ENCODE peak calls at places on chromosomes 5 and 9, in ten cellular contexts. O, E, W, U, L, B, D, S, T and H are unnamed samples.

GRCh38 chr5:143554194-143554717 is 150.8 kb upstream of the NR3C1 start:
- DNase-seq in O (no peak), E (no peak), W (peak; percentile 35), U (no peak), L (no peak), B (peak; percentile 16), D (no peak), S (no peak), T (no peak), H (no peak)

GRCh38 chr5:102223542-102224444 is 72.3 kb downstream of the SLCO4C1 start:
- DNase-seq in O (no peak), E (no peak), W (no peak), U (no peak), L (no peak), B (no peak), D (no peak), S (peak; percentile 57), T (no peak), H (no peak)

GRCh38 chr9:78187763-78188495 is 47.9 kb upstream of the CEP78 start:
- DNase-seq in O (no peak), E (no peak), W (no peak), U (peak; percentile 73), L (peak; percentile 33), B (no peak), D (no peak), S (peak; percentile 3), T (no peak), H (no peak)

GRCh38 chr5:72601861-72602260 is 94.7 kb upstream of the ZNF366 start:
- DNase-seq in O (no peak), E (no peak), W (no peak), U (no peak), L (no peak), B (no peak), D (no peak), S (no peak), T (no peak), H (no peak)

GRCh38 chr5:179152144-179152895 is 92.1 kb downstream of the ZNF354C start:
- DNase-seq in O (peak; percentile 70), E (no peak), W (no peak), U (peak; percentile 60), L (no peak), B (no peak), D (no peak), S (no peak), T (no peak), H (peak; percentile 63)

GRCh38 chr5:59673438-59674058 is 220.0 kb downstream of the PDE4D start:
- DNase-seq in O (no peak), E (no peak), W (no peak), U (no peak), L (no peak), B (peak; percentile 14), D (no peak), S (peak; percentile 63), T (no peak), H (no peak)

GRCh38 chr9:86580688-86581087 is 226.5 kb upstream of the TUT7 start:
- DNase-seq in O (no peak), E (no peak), W (peak; percentile 34), U (no peak), L (no peak), B (no peak), D (no peak), S (no peak), T (no peak), H (no peak)

GRCh38 chr5:151664694-151665583 is 21.8 kb downstream of the SPARC start:
- DNase-seq in O (no peak), E (no peak), W (no peak), U (no peak), L (peak; percentile 51), B (no peak), D (no peak), S (no peak), T (peak; percentile 69), H (no peak)

GRCh38 chr5:175749591-175749990 is 91.7 kb downstream of the HRH2 start:
- DNase-seq in O (no peak), E (no peak), W (no peak), U (no peak), L (no peak), B (no peak), D (no peak), S (no peak), T (no peak), H (peak; percentile 49)

GRCh38 chr9:93254806-93255519 is 71.0 kb downstream of the WNK2 start:
- DNase-seq in O (peak; percentile 58), E (no peak), W (peak; percentile 8), U (peak; percentile 42), L (no peak), B (no peak), D (peak; percentile 2), S (no peak), T (no peak), H (peak; percentile 40)

GRCh38 chr9:94156549-94157407 is 72.5 kb downstream of the PTPDC1 start:
- DNase-seq in O (peak; percentile 80), E (no peak), W (peak; percentile 77), U (peak; percentile 76), L (peak; percentile 77), B (peak; percentile 44), D (peak; percentile 85), S (no peak), T (peak; percentile 87), H (no peak)

GRCh38 chr5:10789021-10789420 is 28.0 kb upstream of the DAP start:
- DNase-seq in O (no peak), E (no peak), W (no peak), U (no peak), L (peak; percentile 20), B (no peak), D (no peak), S (no peak), T (no peak), H (no peak)

GRCh38 chr5:55850839-55851674 is at the start of gene IL31RA:
- DNase-seq in O (no peak), E (no peak), W (no peak), U (no peak), L (no peak), B (peak; percentile 39), D (no peak), S (no peak), T (no peak), H (no peak)

GRCh38 chr5:14768838-14769365 is 102.7 kb downstream of the ANKH start:
- DNase-seq in O (no peak), E (no peak), W (no peak), U (no peak), L (no peak), B (no peak), D (no peak), S (no peak), T (no peak), H (no peak)

DNA sequence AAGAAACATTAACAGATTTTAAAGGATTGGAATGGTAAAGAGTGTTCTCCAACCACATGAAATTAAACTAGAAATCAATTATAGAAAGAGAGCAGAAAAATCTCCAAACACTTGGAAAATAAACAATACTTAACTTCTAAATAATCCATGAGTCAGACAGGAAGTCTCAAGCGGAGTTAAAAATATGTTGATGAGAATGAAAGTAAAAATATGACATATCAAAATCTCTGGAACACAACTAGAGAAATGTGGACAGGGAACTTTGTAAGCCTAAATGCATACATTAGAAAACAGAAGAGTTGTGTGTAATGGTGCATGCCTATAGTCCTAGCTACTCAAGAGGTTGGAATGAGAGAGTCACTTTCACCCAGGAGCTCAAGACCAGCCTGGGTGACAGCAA is 47.9 kb upstream of the ZNF618 start:
- DNase-seq in O (no peak), E (no peak), W (no peak), U (no peak), L (no peak), B (no peak), D (no peak), S (no peak), T (no peak), H (no peak)
- H3K4me3 ChIP-seq in O (no peak overlapping the region), E (no peak overlapping the region), W (no peak overlapping the region), U (no peak overlapping the region), L (no peak overlapping the region), B (no peak overlapping the region), D (no peak overlapping the region), S (no peak overlapping the region), T (no peak overlapping the region), H (no peak overlapping the region)

GRCh38 chr5:17487180-17487512 is 10.9 kb upstream of the TAF11L2 start:
- DNase-seq in O (no peak), E (no peak), W (no peak), U (no peak), L (no peak), B (no peak), D (no peak), S (no peak), T (no peak), H (no peak)

GRCh38 chr5:17477553-17478265 is 20.3 kb upstream of the TAF11L2 start:
- DNase-seq in O (no peak), E (no peak), W (no peak), U (no peak), L (no peak), B (no peak), D (no peak), S (peak; percentile 26), T (no peak), H (no peak)

GRCh38 chr5:17482784-17483183 is 15.2 kb upstream of the TAF11L2 start:
- DNase-seq in O (no peak), E (no peak), W (no peak), U (no peak), L (no peak), B (no peak), D (no peak), S (no peak), T (no peak), H (no peak)
- H3K27ac ChIP-seq in O (no peak overlapping the region), E (no peak overlapping the region), W (no peak overlapping the region), U (no peak overlapping the region), L (no peak overlapping the region), B (no peak overlapping the region), D (no peak overlapping the region), S (no peak overlapping the region), T (no peak overlapping the region), H (no peak overlapping the region)

GRCh38 chr9:88531920-88532319 is 3.1 kb upstream of the NXNL2 start:
- DNase-seq in O (no peak), E (no peak), W (no peak), U (no peak), L (no peak), B (no peak), D (no peak), S (no peak), T (no peak), H (no peak)
- H3K4me3 ChIP-seq in O (no peak overlapping the region), E (peak overlapping the region; percentile 30), W (no peak overlapping the region), U (no peak overlapping the region), L (no peak overlapping the region), B (peak overlapping the region; percentile 68), D (no peak overlapping the region), S (no peak overlapping the region), T (no peak overlapping the region), H (no peak overlapping the region)

GRCh38 chr9:14317667-14318255 is 3.8 kb upstream of the NFIB start:
- DNase-seq in O (no peak), E (no peak), W (no peak), U (no peak), L (no peak), B (no peak), D (no peak), S (no peak), T (no peak), H (no peak)
- H3K27ac ChIP-seq in O (peak overlapping the region; percentile 91), E (no peak overlapping the region), W (peak overlapping the region; percentile 92), U (peak overlapping the region; percentile 96), L (peak overlapping the region; percentile 100), B (peak overlapping the region; percentile 99), D (peak overlapping the region; percentile 96), S (no peak overlapping the region), T (peak overlapping the region; percentile 97), H (peak overlapping the region; percentile 96)